ENCODE peak calls at places on chromosomes 5 and 9, in nine cellular contexts. G is ELR; A is activated CD4-positive, alpha-beta memory T cell treated with anti-CD3 and anti-CD28 coated beads for 36 hours; P is activated CD4-positive, alpha-beta T cell treated with anti-CD3 and anti-CD28 coated beads, Interleukin-2, amount 50 U/mL, for 4 hours; U is GM23248; V is HuH-7.5; D is stimulated activated naive B cell treated with anti-CD40 and anti-IgM and Interleukin-4, amounts not matched to agents 10 μg/mL and 1 μg/mL and 100 μg/mL, for 72 hours; R is A549; S is GM12865. K is an unnamed sample.
A peak's percentile ranks its signal among the peaks of the same experiment; 100 is the strongest.

GRCh38 chr9:120868676-120869359 is 8.2 kb downstream of the PHF19 start:
- DNase-seq in R (peak; percentile 96), D (peak; percentile 96), A (peak; percentile 97), P (peak; percentile 96), V (peak; percentile 83), S (peak; percentile 98), U (peak; percentile 98), G (peak; percentile 97), K (peak; percentile 72)

GRCh38 chr9:106069241-106069640 is 374.9 kb downstream of the TMEM38B start:
- DNase-seq in V (no peak), R (no peak), A (no peak), D (no peak), S (no peak), G (no peak), P (no peak), U (no peak), K (no peak)

GRCh38 chr5:6556089-6556801 is 76.6 kb downstream of the NSUN2 start:
- DNase-seq in S (no peak), A (no peak), V (no peak), G (no peak), P (no peak), U (peak; percentile 15), D (no peak), R (no peak), K (no peak)

GRCh38 chr5:110769282-110769681 is 30.5 kb downstream of the SLC25A46 start:
- DNase-seq in S (no peak), V (no peak), D (no peak), R (no peak), U (peak; percentile 87), A (no peak), G (no peak), P (no peak), K (no peak)

GRCh38 chr5:1199649-1200494 is 1.5 kb upstream of the SLC6A19 start:
- DNase-seq in D (no peak), P (no peak), U (no peak), R (no peak), V (peak; percentile 95), A (no peak), S (no peak), G (no peak), K (no peak)

GRCh38 chr5:109947667-109948066 is 257.9 kb downstream of the MAN2A1 start:
- DNase-seq in G (no peak), V (no peak), R (no peak), A (no peak), P (no peak), D (no peak), U (no peak), S (no peak), K (no peak)

GRCh38 chr5:163789870-163790269 is 284.5 kb downstream of the MAT2B start:
- DNase-seq in R (no peak), S (no peak), U (peak; percentile 10), G (peak; percentile 61), P (no peak), A (no peak), V (no peak), D (no peak), K (no peak)

GRCh38 chr5:67998709-67999251 is 216.8 kb upstream of the PIK3R1 start:
- DNase-seq in P (no peak), G (peak; percentile 95), S (no peak), V (no peak), A (no peak), R (no peak), U (peak; percentile 92), D (no peak), K (no peak)

GRCh38 chr5:14145356-14146334 is 2.5 kb downstream of the TRIO start:
- DNase-seq in V (no peak), R (no peak), A (no peak), G (no peak), P (no peak), U (peak; percentile 46), S (no peak), D (no peak), K (no peak)

GRCh38 chr5:97100486-97100885 is 41.9 kb downstream of the LIX1 start:
- DNase-seq in R (no peak), A (no peak), V (no peak), U (peak; percentile 17), G (no peak), D (no peak), S (no peak), P (no peak), K (no peak)

GRCh38 chr5:140015706-140016105 is 27.4 kb downstream of the NRG2 start:
- DNase-seq in G (no peak), V (no peak), U (no peak), R (no peak), S (no peak), P (no peak), A (no peak), D (no peak), K (no peak)

GRCh38 chr5:55982957-55983381 is 11.8 kb downstream of the IL6ST start:
- DNase-seq in S (no peak), V (no peak), P (no peak), R (no peak), U (peak; percentile 27), D (no peak), G (peak; percentile 20), A (no peak), K (no peak)

GRCh38 chr5:16791036-16791705 is 144.9 kb downstream of the MYO10 start:
- DNase-seq in U (peak; percentile 70), V (peak; percentile 38), S (peak; percentile 56), G (peak; percentile 76), R (peak; percentile 55), D (no peak), P (no peak), A (no peak), K (no peak)

K was measured in C1 segment of cervical spinal cord.